ENCODE peak calls at places on chromosomes 5 and 9, in six cellular contexts. U is iPS DF 6.9; D is CD8-positive, alpha-beta memory T cell; R is effector memory CD4-positive, alpha-beta T cell; K is psoas muscle; Q is cardiac muscle cell. X is an unnamed sample.

GRCh38 chr9:92949266-92949982 is 2.1 kb downstream of the FGD3 start:
- DNase-seq in Q (no peak), U (no peak), R (no peak), D (no peak), K (no peak), X (peak; percentile 56)

GRCh38 chr5:178644826-178645545 is 18.1 kb upstream of the CLK4 start:
- DNase-seq in U (no peak), R (no peak), D (no peak), K (no peak), Q (no peak), X (no peak)

GRCh38 chr9:118595719-118596305 is 773.4 kb downstream of the BRINP1 start:
- DNase-seq in Q (peak; percentile 61), K (no peak), D (no peak), R (no peak), U (peak; percentile 47), X (no peak)

GRCh38 chr9:37596504-37596903 is 4.1 kb upstream of the TOMM5 start:
- DNase-seq in D (no peak), K (no peak), Q (no peak), R (no peak), U (no peak), X (no peak)

GRCh38 chr5:80408475-80408875 is 611 bp downstream of the ZFYVE16 start:
- DNase-seq in R (no peak), Q (peak; percentile 82), K (peak; percentile 84), U (peak; percentile 41), D (no peak), X (peak; percentile 83)

GRCh38 chr5:57004800-57005199 is 52.9 kb upstream of the MIER3 start:
- DNase-seq in R (no peak), U (no peak), K (no peak), D (no peak), Q (no peak), X (no peak)

GRCh38 chr5:176167800-176168199 is 70.4 kb upstream of the SIMC1 start:
- DNase-seq in K (no peak), D (no peak), R (no peak), Q (peak; percentile 19), U (no peak), X (no peak)

GRCh38 chr5:20572560-20572959 is 584.6 kb upstream of the CDH18 start:
- DNase-seq in R (no peak), D (no peak), U (no peak), Q (no peak), K (no peak), X (no peak)

GRCh38 chr9:90299963-90300362 is 342.7 kb downstream of the DIRAS2 start:
- DNase-seq in D (no peak), Q (no peak), K (no peak), U (no peak), R (no peak), X (no peak)

GRCh38 chr9:116365056-116365471 is 211.5 kb downstream of the PAPPA start:
- DNase-seq in R (no peak), U (no peak), Q (no peak), D (no peak), K (peak; percentile 78), X (no peak)

GRCh38 chr9:112884086-112884485 is 6.6 kb downstream of the SLC46A2 start:
- DNase-seq in K (no peak), Q (no peak), D (no peak), U (no peak), R (no peak), X (no peak)

GRCh38 chr5:122392224-122392623 is 80.2 kb downstream of the SNCAIP start:
- DNase-seq in U (no peak), Q (no peak), D (no peak), R (no peak), K (no peak), X (no peak)

GRCh38 chr5:37396352-37396751 is 17.2 kb downstream of the WDR70 start:
- DNase-seq in R (no peak), U (no peak), K (no peak), Q (no peak), D (no peak), X (no peak)

DNA sequence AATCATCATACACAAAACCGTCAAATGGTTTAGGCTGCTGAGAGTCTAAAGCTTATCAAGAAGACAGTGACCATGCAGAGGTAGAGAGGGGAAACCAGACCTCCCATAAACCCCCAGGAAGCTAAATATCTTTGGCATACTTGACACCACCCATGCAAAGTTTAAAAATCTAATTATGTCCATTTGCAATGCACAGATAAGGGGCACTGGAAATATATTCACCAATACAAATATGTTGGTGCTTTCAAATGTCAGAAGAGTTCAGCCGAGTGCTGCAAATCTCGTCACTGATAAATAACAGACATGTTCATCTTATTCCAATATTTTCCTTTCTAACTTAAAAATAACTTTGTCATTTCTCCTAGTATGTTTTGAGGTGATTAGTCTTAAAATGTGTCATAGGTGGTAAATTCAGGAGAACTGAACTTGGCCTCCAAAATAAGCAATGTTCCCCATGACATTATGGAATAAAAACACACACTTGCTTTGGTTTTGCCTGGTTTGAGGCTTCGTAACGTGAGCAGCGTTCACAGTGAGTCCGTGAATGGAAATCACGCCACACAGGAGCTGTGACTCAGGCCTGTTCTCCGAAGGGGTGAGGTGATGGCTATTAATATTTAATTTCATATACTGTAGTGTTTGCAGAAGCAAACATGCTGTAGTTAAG is 182.2 kb downstream of the AOPEP start:
- DNase-seq in Q (no peak), R (no peak), K (no peak), D (no peak), U (no peak), X (no peak)
- H3K4me1 ChIP-seq in Q (peaks cover 80% of the 10 kb centered on the region), R (no peaks in the 10 kb centered on the region), K (peaks cover 18% of the 10 kb centered on the region), D (no peaks in the 10 kb centered on the region), U (peaks cover 5% of the 10 kb centered on the region), X (peaks cover 13% of the 10 kb centered on the region)

GRCh38 chr5:38922199-38922598 is 76.4 kb downstream of the OSMR start:
- DNase-seq in Q (peak; percentile 60), R (no peak), D (peak; percentile 5), U (peak; percentile 29), K (no peak), X (no peak)

GRCh38 chr5:38929838-38930237 is 84.0 kb downstream of the OSMR start:
- DNase-seq in K (no peak), U (no peak), D (no peak), R (no peak), Q (no peak), X (no peak)

GRCh38 chr5:38923661-38924451 is 78.0 kb downstream of the OSMR start:
- DNase-seq in K (no peak), Q (no peak), R (no peak), D (no peak), U (no peak), X (no peak)

GRCh38 chr5:38925154-38925925 is 79.5 kb downstream of the OSMR start:
- DNase-seq in U (no peak), R (no peak), D (no peak), K (no peak), Q (no peak), X (no peak)

DNA sequence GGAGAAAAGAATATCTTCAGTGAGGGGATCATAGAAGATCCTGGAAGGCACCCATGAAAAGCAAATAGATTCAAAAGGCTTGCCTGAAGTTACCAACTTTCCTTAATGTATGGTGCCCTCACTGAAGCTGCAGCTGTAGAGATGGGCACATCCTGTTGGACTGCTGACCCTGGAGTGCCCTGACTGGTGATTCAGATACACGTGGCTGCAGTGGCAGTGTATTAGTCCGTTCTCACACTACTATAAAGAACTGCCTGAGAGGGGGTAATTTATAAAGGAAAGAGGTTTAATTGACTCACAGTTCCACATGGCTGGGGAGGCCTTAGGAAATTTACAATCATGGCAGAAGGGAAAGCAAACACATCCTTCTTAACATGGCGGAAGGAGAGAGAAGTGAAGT is 80.3 kb downstream of the OSMR start:
- DNase-seq in Q (no peak), K (no peak), D (no peak), U (no peak), R (no peak), X (no peak)
- H3K4me1 ChIP-seq in Q (no peaks in the 10 kb centered on the region), K (no peaks in the 10 kb centered on the region), D (no peaks in the 10 kb centered on the region), U (no peaks in the 10 kb centered on the region), R (no peaks in the 10 kb centered on the region), X (no peaks in the 10 kb centered on the region)

GRCh38 chr9:95060246-95060645 is 257.3 kb downstream of the FANCC start:
- DNase-seq in R (no peak), D (no peak), K (no peak), U (no peak), Q (no peak), X (no peak)
- H3K4me1 ChIP-seq in R (no peaks in the 10 kb centered on the region), D (no peaks in the 10 kb centered on the region), K (peaks cover 100% of the 10 kb centered on the region), U (peaks cover 3% of the 10 kb centered on the region), Q (peaks cover 34% of the 10 kb centered on the region), X (peaks cover 99% of the 10 kb centered on the region)

GRCh38 chr9:81112638-81113037 is 576.7 kb downstream of the TLE1 start:
- DNase-seq in K (no peak), U (no peak), R (no peak), D (no peak), Q (no peak), X (no peak)

GRCh38 chr9:81113408-81114124 is 575.8 kb downstream of the TLE1 start:
- DNase-seq in Q (no peak), U (no peak), D (no peak), R (no peak), K (no peak), X (no peak)

GRCh38 chr9:81103597-81104471 is 585.5 kb downstream of the TLE1 start:
- DNase-seq in D (no peak), R (no peak), K (no peak), U (no peak), Q (no peak), X (no peak)

GRCh38 chr9:81108391-81108790 is 581.0 kb downstream of the TLE1 start:
- DNase-seq in U (no peak), K (no peak), D (no peak), R (no peak), Q (no peak), X (no peak)

GRCh38 chr9:81108821-81109220 is 580.5 kb downstream of the TLE1 start:
- DNase-seq in U (no peak), D (no peak), K (no peak), Q (no peak), R (no peak), X (no peak)
- H3K4me1 ChIP-seq in U (peaks cover 6% of the 10 kb centered on the region), D (no peaks in the 10 kb centered on the region), K (no peaks in the 10 kb centered on the region), Q (no peaks in the 10 kb centered on the region), R (no peaks in the 10 kb centered on the region), X (peaks cover 3% of the 10 kb centered on the region)

DNA sequence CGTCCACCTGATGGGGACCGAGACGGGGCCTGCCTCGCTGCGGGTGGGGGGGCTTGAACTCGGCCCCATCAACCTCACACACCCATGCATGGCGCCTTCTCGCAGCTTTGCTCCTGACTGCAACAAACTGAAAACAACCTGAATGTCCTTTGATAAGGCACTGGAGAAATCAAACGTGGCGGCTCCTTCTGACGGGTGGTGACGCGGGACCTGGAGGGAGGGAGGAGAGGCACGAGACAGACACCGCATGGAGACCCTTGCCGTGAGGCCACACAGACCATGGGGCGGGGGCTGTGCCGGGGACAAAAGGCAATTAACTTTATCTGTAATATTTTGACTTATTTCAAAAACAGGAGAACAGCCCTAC is 48.6 kb downstream of the NACC2 start:
- DNase-seq in Q (no peak), D (no peak), R (no peak), U (no peak), K (no peak), X (no peak)
- H3K4me1 ChIP-seq in Q (no peaks in the 10 kb centered on the region), D (peaks cover 4% of the 10 kb centered on the region), R (peaks cover 6% of the 10 kb centered on the region), U (peaks cover 9% of the 10 kb centered on the region), K (peaks cover 18% of the 10 kb centered on the region), X (peaks cover 22% of the 10 kb centered on the region)

DNA sequence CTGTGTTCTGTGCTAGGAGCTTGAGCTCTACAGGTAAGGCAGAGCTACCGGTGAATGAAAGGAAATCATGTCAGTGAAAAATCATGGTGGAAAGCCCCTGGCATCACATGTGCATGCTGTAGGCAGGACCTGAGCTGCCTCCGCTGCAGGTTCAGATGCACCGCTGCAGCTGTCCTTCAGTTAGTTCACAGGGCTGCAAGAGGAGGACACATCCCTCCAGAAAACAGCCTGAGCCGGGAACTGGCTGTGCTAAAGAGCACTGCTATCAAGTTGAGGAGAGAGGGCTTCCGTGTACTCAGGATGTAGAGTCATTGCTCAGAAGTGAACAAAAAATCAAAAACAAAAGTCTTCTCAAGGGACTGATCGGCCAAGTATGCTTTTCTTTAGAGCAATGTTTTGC is 138.6 kb downstream of the ERCC6L2 start:
- DNase-seq in R (peak; percentile 32), D (peak; percentile 37), Q (no peak), K (no peak), U (no peak), X (no peak)
- H3K4me1 ChIP-seq in R (peaks cover 39% of the 10 kb centered on the region), D (peaks cover 80% of the 10 kb centered on the region), Q (peaks cover 12% of the 10 kb centered on the region), K (no peaks in the 10 kb centered on the region), U (no peaks in the 10 kb centered on the region), X (no peaks in the 10 kb centered on the region)

X was measured in suprapubic skin.